ENCODE peak calls at places on chromosomes 5 and 9, in seven cellular contexts. Y is IMR-90, P is neuronal stem cell, G is mesenchymal stem cell, Q is H9, O is trophoblast cell, R is H1. H is an unnamed sample. For H3K4me1, the result is how much of the 10 kb centered on the place peaks cover.

GRCh38 chr5:53265043-53265442 is 155.5 kb upstream of the MOCS2 start:
- DNase-seq in Y (peak), P (no peak), G (no peak), Q (no peak), O (no peak), R (no peak), H (no peak)

GRCh38 chr5:160467555-160468418 is 46.1 kb downstream of the PTTG1 start:
- DNase-seq in Y (peak), P (no peak), G (peak), Q (peak), O (peak), R (no peak), H (no peak)

GRCh38 chr9:102855646-102856045 is 139.5 kb upstream of the CYLC2 start:
- DNase-seq in Y (no peak), P (no peak), G (no peak), Q (no peak), O (no peak), R (no peak), H (no peak)

GRCh38 chr9:13513710-13514444 is 234.4 kb upstream of the MPDZ start:
- DNase-seq in Y (no peak), P (peak), G (peak), Q (peak), O (peak), R (no peak), H (peak)

GRCh38 chr5:148820778-148821395 is 5.5 kb upstream of the ADRB2 start:
- DNase-seq in Y (peak), P (peak), G (peak), Q (no peak), O (no peak), R (no peak), H (peak)

GRCh38 chr5:150542933-150543445 is 35.1 kb downstream of the NDST1 start:
- DNase-seq in Y (no peak), P (no peak), G (peak), Q (no peak), O (no peak), R (no peak), H (no peak)

GRCh38 chr5:154679501-154679900 is 75.7 kb upstream of the LARP1 start:
- DNase-seq in Y (no peak), P (no peak), G (no peak), Q (no peak), O (no peak), R (no peak), H (no peak)

GRCh38 chr9:22307013-22307711 is 139.5 kb upstream of the DMRTA1 start:
- DNase-seq in Y (peak), P (peak), G (peak), Q (no peak), O (peak), R (no peak), H (peak)

GRCh38 chr9:104173020-104173419 is 78.9 kb downstream of the SMC2 start:
- DNase-seq in Y (no peak), P (no peak), G (no peak), Q (no peak), O (no peak), R (no peak), H (no peak)

GRCh38 chr5:100903036-100903887 is at the start of gene ST8SIA4:
- DNase-seq in Y (peak), P (peak), G (peak), Q (peak), O (peak), R (peak), H (peak)

GRCh38 chr5:14659821-14660607 is 4.5 kb upstream of the OTULIN start:
- DNase-seq in Y (peak), P (no peak), G (no peak), Q (no peak), O (peak), R (no peak), H (no peak)

GRCh38 chr9:117414906-117415583 is at the start of gene ASTN2:
- DNase-seq in Y (no peak), P (peak), G (peak), Q (peak), O (no peak), R (no peak), H (peak)

GRCh38 chr9:81377310-81377709 is 312.0 kb downstream of the TLE1 start:
- DNase-seq in Y (no peak), P (no peak), G (no peak), Q (no peak), O (no peak), R (no peak), H (no peak)

GRCh38 chr5:52759381-52759780 is 28.3 kb upstream of the ITGA1 start:
- DNase-seq in Y (peak), P (no peak), G (no peak), Q (no peak), O (no peak), R (no peak), H (no peak)

GRCh38 chr9:33924978-33925797 is 108.2 kb downstream of the UBE2R2 start:
- DNase-seq in Y (peak), P (peak), G (peak), Q (peak), O (peak), R (peak), H (peak)

GRCh38 chr5:74538206-74538661 is 102.3 kb downstream of the ENC1 start:
- DNase-seq in Y (peak), P (no peak), G (peak), Q (no peak), O (peak), R (no peak), H (peak)

GRCh38 chr9:137316012-137316981 is 14.2 kb upstream of the NRARP start:
- DNase-seq in Y (no peak), P (no peak), G (peak), Q (peak), O (no peak), R (no peak), H (no peak)

GRCh38 chr9:128341435-128341849 is 1.1 kb downstream of the SLC27A4 start:
- DNase-seq in Y (peak), P (no peak), G (peak), Q (peak), O (peak), R (no peak), H (peak)

GRCh38 chr5:157150995-157151394 is 8.3 kb upstream of the MED7 start:
- DNase-seq in Y (no peak), P (no peak), G (no peak), Q (no peak), O (no peak), R (no peak), H (no peak)

GRCh38 chr9:34560574-34561229 is 28.8 kb downstream of the CNTFR start:
- DNase-seq in Y (no peak), P (no peak), G (no peak), Q (no peak), O (no peak), R (no peak), H (no peak)

GRCh38 chr5:30551614-30552013 is 641.9 kb upstream of the CDH6 start:
- DNase-seq in Y (no peak), P (no peak), G (no peak), Q (no peak), O (no peak), R (no peak), H (no peak)
- H2AK5ac ChIP-seq in Y (no peak), P (no peak), G (no peak), Q (no peak), O (no peak), R (no peak), H (no peak)

DNA sequence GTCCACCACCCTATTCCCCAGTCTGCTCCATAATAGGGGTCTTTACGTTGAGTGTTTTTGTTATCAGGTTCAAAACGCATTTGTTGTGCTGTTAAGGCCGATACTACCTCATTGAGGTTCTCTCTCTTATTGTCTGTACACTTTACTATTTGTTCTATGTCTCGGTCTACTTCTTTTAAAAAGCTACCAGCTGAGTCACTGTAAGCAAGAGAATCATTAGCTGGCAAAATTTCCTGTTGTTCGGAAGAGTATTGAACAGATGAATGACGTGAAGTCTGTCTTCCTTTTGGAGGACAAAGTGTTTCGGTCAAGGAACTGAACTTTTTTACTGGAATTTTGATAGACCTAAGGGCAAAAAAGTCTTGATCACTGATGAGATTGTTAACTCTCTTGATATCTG is 10.3 kb downstream of the LYSMD3 start:
- DNase-seq in Y (no peak), P (no peak), G (no peak), Q (no peak), O (no peak), R (no peak), H (no peak)
- H4K8ac ChIP-seq in Y (no peak), P (no peak), G (no peak), Q (no peak), O (no peak), R (no peak), H (no peak)

DNA sequence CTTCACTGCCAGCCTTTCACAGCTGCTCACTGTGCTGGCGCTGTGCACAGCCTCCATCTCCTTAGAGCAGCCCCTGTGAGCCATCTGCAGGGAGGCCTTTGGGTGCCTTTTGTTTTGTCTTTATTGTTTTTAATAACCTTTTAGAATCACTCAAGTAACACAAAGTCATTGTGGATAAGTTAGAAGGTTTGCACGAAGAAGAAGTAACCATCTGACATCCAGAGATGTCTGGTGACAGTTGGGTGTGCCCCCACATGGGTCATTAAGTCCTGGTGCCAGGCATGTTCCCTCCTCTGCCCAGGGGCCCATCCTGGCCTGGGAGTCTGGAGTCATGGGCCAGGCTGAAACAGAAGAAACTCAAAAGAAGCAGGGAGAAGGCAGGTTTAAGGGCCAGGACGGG is 42.7 kb downstream of the NCS1 start:
- DNase-seq in Y (no peak), P (no peak), G (no peak), Q (no peak), O (no peak), R (no peak), H (no peak)
- H3K4me1 ChIP-seq in Y (under half), P (under half), G (under half), Q (under half), O (under half), R (under half), H (under half)

GRCh38 chr9:10586407-10586806 is 26.4 kb downstream of the PTPRD start:
- DNase-seq in Y (no peak), P (no peak), G (no peak), Q (no peak), O (no peak), R (no peak), H (no peak)
- H2AK5ac ChIP-seq in Y (no peak), P (no peak), G (no peak), Q (no peak), O (no peak), R (no peak), H (no peak)

GRCh38 chr5:126046996-126047395 is 376.2 kb upstream of the GRAMD2B start:
- DNase-seq in Y (no peak), P (no peak), G (no peak), Q (no peak), O (no peak), R (no peak), H (no peak)
- H4K8ac ChIP-seq in Y (no peak), P (no peak), G (no peak), Q (no peak), O (no peak), R (no peak), H (no peak)